ENCODE peak calls at places on chromosomes 3 and 15, in ten cellular contexts. J is NCI-H2171; V is stimulated activated CD4-positive, alpha-beta T cell treated with anti-CD3 and anti-CD28 coated beads, Interleukin-12 subunit alpha, Interleukin-12 subunit beta, amount 100 ng/mL, for 4 hours; P is ovary; D is stimulated activated CD8-positive, alpha-beta memory T cell treated with anti-CD3 and anti-CD28 coated beads, Interleukin-7, amount 100 ng/mL, for 4 hours; B is CD8-positive, alpha-beta memory T cell; I is NCI-H1694 treated with DMSO at 0.1 percent for 48 hours; G is dorsolateral prefrontal cortex; O is SW480; Z is hippocampal formation. H is an unnamed sample.

GRCh38 chr15:51114437-51115119 is 19.9 kb upstream of the TNFAIP8L3 start:
- DNase-seq in P (no peak), V (no peak), J (no peak), O (no peak), D (no peak), Z (no peak), I (no peak), B (no peak), G (no peak), H (no peak)

GRCh38 chr3:184611606-184612304 is 50.2 kb downstream of the EPHB3 start:
- DNase-seq in I (no peak), O (no peak), Z (no peak), J (no peak), G (no peak), B (no peak), V (no peak), D (no peak), P (peak; percentile 69), H (no peak)

GRCh38 chr3:176988795-176989194 is 208.5 kb downstream of the TBL1XR1 start:
- DNase-seq in V (no peak), D (no peak), B (no peak), P (no peak), I (no peak), G (no peak), Z (no peak), J (peak; percentile 62), O (no peak), H (no peak)

GRCh38 chr15:60392601-60392985 is 5.2 kb downstream of the ANXA2 start:
- DNase-seq in O (no peak), G (no peak), J (no peak), V (no peak), P (no peak), I (no peak), B (no peak), D (no peak), Z (no peak), H (peak; percentile 35)

GRCh38 chr15:79863886-79864285 is 32.9 kb downstream of the MTHFS start:
- DNase-seq in Z (no peak), B (no peak), G (no peak), I (no peak), D (no peak), O (no peak), J (no peak), P (no peak), V (no peak), H (no peak)

GRCh38 chr15:36691596-36691995 is 112.2 kb downstream of the CDIN1 start:
- DNase-seq in D (no peak), O (no peak), P (no peak), V (no peak), Z (no peak), I (no peak), B (no peak), J (no peak), G (no peak), H (no peak)

GRCh38 chr15:68635142-68635541 is 56.3 kb downstream of the CORO2B start:
- DNase-seq in V (no peak), D (no peak), G (peak; percentile 95), B (no peak), J (no peak), Z (peak; percentile 72), P (peak; percentile 69), O (no peak), I (no peak), H (no peak)

GRCh38 chr3:42090973-42091731 is at the start of gene TRAK1:
- DNase-seq in V (no peak), Z (peak; percentile 69), O (no peak), P (no peak), G (peak; percentile 64), J (no peak), B (no peak), D (no peak), I (no peak), H (no peak)

GRCh38 chr3:122635789-122636188 is 44.9 kb upstream of the PARP14 start:
- DNase-seq in J (no peak), G (no peak), Z (no peak), I (no peak), D (no peak), B (no peak), O (peak; percentile 23), V (no peak), P (no peak), H (no peak)

GRCh38 chr3:126147932-126148683 is 32.3 kb downstream of the ALDH1L1 start:
- DNase-seq in P (no peak), D (no peak), G (no peak), J (no peak), V (no peak), O (no peak), Z (no peak), B (no peak), I (no peak), H (no peak)

GRCh38 chr3:73768594-73769308 is 144.0 kb upstream of the PDZRN3 start:
- DNase-seq in D (no peak), J (no peak), P (no peak), I (no peak), B (no peak), O (no peak), G (no peak), V (no peak), Z (peak; percentile 33), H (no peak)

GRCh38 chr3:4036046-4036445 is 236.8 kb downstream of the LRRN1 start:
- DNase-seq in Z (no peak), P (no peak), V (no peak), I (no peak), G (no peak), J (no peak), D (no peak), B (no peak), O (no peak), H (no peak)

GRCh38 chr3:129505341-129505740 is 23.1 kb upstream of the RHO start:
- DNase-seq in O (no peak), V (no peak), J (peak; percentile 91), P (no peak), G (peak; percentile 38), Z (no peak), I (peak; percentile 98), D (no peak), B (no peak), H (no peak)

GRCh38 chr15:35195031-35195430 is 109.9 kb upstream of the NANOGP8 start:
- DNase-seq in I (no peak), O (no peak), G (no peak), P (no peak), J (no peak), V (no peak), D (no peak), B (no peak), Z (no peak), H (no peak)

GRCh38 chr15:31279221-31280036 is 47.2 kb upstream of the KLF13 start:
- DNase-seq in P (no peak), O (no peak), D (no peak), Z (no peak), V (no peak), G (peak; percentile 59), B (no peak), J (no peak), I (peak; percentile 81), H (no peak)

GRCh38 chr3:194888916-194889315 is 203.2 kb downstream of the FAM43A start:
- DNase-seq in J (no peak), G (no peak), P (no peak), Z (no peak), V (no peak), B (no peak), O (no peak), D (no peak), I (no peak), H (no peak)